ENCODE peak calls at places on chromosome 7, in six cellular contexts. One of them, this sample, is unnamed. For H3K27me3, the result is how much of the 10 kb centered on the place peaks cover.

GRCh38 chr7:99794585-99795502 is 10.9 kb upstream of the CYP3A4 start:
- DNase-seq in HepG2: peak
- DNase-seq in hepatocyte: peak
- DNase-seq in stomach: no peak
- DNase-seq in prostate gland: no peak
- DNase-seq in ascending aorta: no peak
- DNase-seq in this sample: no peak

GRCh38 chr7:2488272-2488645 is 12.1 kb upstream of the GRIFIN start:
- DNase-seq in prostate gland: no peak
- DNase-seq in HepG2: no peak
- DNase-seq in ascending aorta: peak
- DNase-seq in stomach: no peak
- DNase-seq in hepatocyte: no peak
- DNase-seq in this sample: no peak

GRCh38 chr7:155407799-155408198 is 50.1 kb upstream of the EN2 start:
- DNase-seq in hepatocyte: no peak
- DNase-seq in prostate gland: no peak
- DNase-seq in ascending aorta: no peak
- DNase-seq in stomach: no peak
- DNase-seq in HepG2: no peak
- DNase-seq in this sample: no peak

GRCh38 chr7:85693326-85693725 is 506.5 kb upstream of the SEMA3D start:
- DNase-seq in HepG2: no peak
- DNase-seq in prostate gland: no peak
- DNase-seq in hepatocyte: no peak
- DNase-seq in stomach: no peak
- DNase-seq in ascending aorta: no peak
- DNase-seq in this sample: no peak

GRCh38 chr7:986766-987722 is 4.1 kb downstream of the CYP2W1 start:
- DNase-seq in HepG2: no peak
- DNase-seq in stomach: no peak
- DNase-seq in prostate gland: no peak
- DNase-seq in ascending aorta: no peak
- DNase-seq in hepatocyte: no peak
- DNase-seq in this sample: no peak

GRCh38 chr7:93044147-93044810 is 73.5 kb downstream of the SAMD9 start:
- DNase-seq in ascending aorta: no peak
- DNase-seq in HepG2: no peak
- DNase-seq in stomach: no peak
- DNase-seq in hepatocyte: no peak
- DNase-seq in prostate gland: no peak
- DNase-seq in this sample: no peak

GRCh38 chr7:26166681-26167266 is 14.8 kb downstream of the NFE2L3 start:
- DNase-seq in prostate gland: no peak
- DNase-seq in HepG2: no peak
- DNase-seq in ascending aorta: no peak
- DNase-seq in stomach: no peak
- DNase-seq in hepatocyte: no peak
- DNase-seq in this sample: no peak

GRCh38 chr7:32846630-32847225 is 44.8 kb downstream of the KBTBD2 start:
- DNase-seq in HepG2: peak
- DNase-seq in prostate gland: peak
- DNase-seq in hepatocyte: peak
- DNase-seq in ascending aorta: peak
- DNase-seq in stomach: peak
- DNase-seq in this sample: peak

GRCh38 chr7:23117841-23118240 is 12.3 kb downstream of the KLHL7 start:
- DNase-seq in HepG2: no peak
- DNase-seq in ascending aorta: no peak
- DNase-seq in stomach: no peak
- DNase-seq in hepatocyte: no peak
- DNase-seq in prostate gland: no peak
- DNase-seq in this sample: no peak

GRCh38 chr7:33841658-33842057 is 63.7 kb upstream of the BMPER start:
- DNase-seq in ascending aorta: no peak
- DNase-seq in HepG2: no peak
- DNase-seq in stomach: no peak
- DNase-seq in hepatocyte: no peak
- DNase-seq in prostate gland: no peak
- DNase-seq in this sample: no peak

GRCh38 chr7:130400120-130400572 is 19.9 kb downstream of the CPA1 start:
- DNase-seq in HepG2: no peak
- DNase-seq in stomach: no peak
- DNase-seq in ascending aorta: no peak
- DNase-seq in prostate gland: no peak
- DNase-seq in hepatocyte: peak
- DNase-seq in this sample: no peak

GRCh38 chr7:54653905-54654304 is 105.1 kb downstream of the SEC61G start:
- DNase-seq in HepG2: no peak
- DNase-seq in hepatocyte: no peak
- DNase-seq in ascending aorta: no peak
- DNase-seq in prostate gland: no peak
- DNase-seq in stomach: no peak
- DNase-seq in this sample: no peak
- H3K27me3 ChIP-seq in HepG2: under half
- H3K27me3 ChIP-seq in hepatocyte: under half
- H3K27me3 ChIP-seq in ascending aorta: under half
- H3K27me3 ChIP-seq in prostate gland: under half
- H3K27me3 ChIP-seq in stomach: under half
- H3K27me3 ChIP-seq in this sample: under half

GRCh38 chr7:132455306-132455705 is 121.0 kb downstream of the PLXNA4 start:
- DNase-seq in ascending aorta: no peak
- DNase-seq in stomach: no peak
- DNase-seq in prostate gland: no peak
- DNase-seq in hepatocyte: no peak
- DNase-seq in HepG2: no peak
- DNase-seq in this sample: no peak
- H3K27me3 ChIP-seq in ascending aorta: under half
- H3K27me3 ChIP-seq in stomach: under half
- H3K27me3 ChIP-seq in prostate gland: under half
- H3K27me3 ChIP-seq in hepatocyte: under half
- H3K27me3 ChIP-seq in HepG2: under half
- H3K27me3 ChIP-seq in this sample: under half

DNA sequence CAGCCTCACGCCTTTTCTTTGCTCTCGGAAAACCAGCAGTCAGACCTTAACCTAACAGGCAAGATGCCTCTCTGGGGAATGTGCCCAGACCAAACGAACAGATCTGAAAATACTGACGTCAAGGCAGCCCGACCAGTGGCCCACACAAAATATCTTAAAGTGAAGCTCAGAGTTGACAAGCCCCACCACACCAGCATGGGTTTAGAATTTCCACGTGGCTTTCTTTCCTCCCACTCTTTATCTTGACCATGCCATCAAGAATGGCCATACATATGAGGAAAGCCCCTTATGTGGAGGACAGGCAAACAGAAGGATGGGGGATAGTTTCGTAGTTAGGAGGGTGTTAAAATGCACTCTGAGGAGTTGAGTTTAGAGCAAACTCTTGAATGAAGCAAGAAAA is 89.8 kb downstream of the MRPL32 start:
- DNase-seq in prostate gland: no peak
- DNase-seq in stomach: no peak
- DNase-seq in hepatocyte: peak
- DNase-seq in HepG2: no peak
- DNase-seq in ascending aorta: no peak
- DNase-seq in this sample: no peak
- H3K27me3 ChIP-seq in prostate gland: under half
- H3K27me3 ChIP-seq in stomach: under half
- H3K27me3 ChIP-seq in hepatocyte: under half
- H3K27me3 ChIP-seq in HepG2: under half
- H3K27me3 ChIP-seq in ascending aorta: under half
- H3K27me3 ChIP-seq in this sample: under half

DNA sequence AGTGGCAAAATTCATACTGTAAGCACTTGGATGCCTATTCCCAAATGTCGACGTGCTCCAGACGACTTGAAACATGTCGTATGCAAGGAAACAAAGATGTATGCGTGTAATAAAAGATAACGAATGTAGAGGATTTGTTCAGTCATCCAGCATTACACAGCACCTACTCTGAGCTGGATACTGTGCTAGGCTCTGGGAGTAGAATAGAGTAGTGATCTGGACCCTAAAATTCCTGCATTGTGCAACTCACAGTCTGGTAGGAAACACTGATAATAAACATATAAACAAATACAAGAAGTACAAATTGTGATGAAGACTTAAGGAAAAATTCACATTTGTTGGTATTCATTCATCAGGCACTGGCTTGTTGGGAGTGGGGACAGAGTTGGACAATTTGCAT is 5.7 kb upstream of the TBX20 start:
- DNase-seq in ascending aorta: no peak
- DNase-seq in hepatocyte: no peak
- DNase-seq in prostate gland: no peak
- DNase-seq in stomach: no peak
- DNase-seq in HepG2: no peak
- DNase-seq in this sample: no peak
- H3K27me3 ChIP-seq in ascending aorta: under half
- H3K27me3 ChIP-seq in hepatocyte: half or more
- H3K27me3 ChIP-seq in prostate gland: under half
- H3K27me3 ChIP-seq in stomach: half or more
- H3K27me3 ChIP-seq in HepG2: half or more
- H3K27me3 ChIP-seq in this sample: under half

GRCh38 chr7:30665449-30665848 is 16.8 kb downstream of the CRHR2 start:
- DNase-seq in prostate gland: no peak
- DNase-seq in HepG2: no peak
- DNase-seq in stomach: no peak
- DNase-seq in hepatocyte: no peak
- DNase-seq in ascending aorta: no peak
- DNase-seq in this sample: no peak
- H3K27me3 ChIP-seq in prostate gland: under half
- H3K27me3 ChIP-seq in HepG2: under half
- H3K27me3 ChIP-seq in stomach: under half
- H3K27me3 ChIP-seq in hepatocyte: under half
- H3K27me3 ChIP-seq in ascending aorta: under half
- H3K27me3 ChIP-seq in this sample: under half

GRCh38 chr7:18347170-18347569 is 148.4 kb upstream of the HDAC9 start:
- DNase-seq in HepG2: no peak
- DNase-seq in hepatocyte: no peak
- DNase-seq in stomach: no peak
- DNase-seq in ascending aorta: no peak
- DNase-seq in prostate gland: no peak
- DNase-seq in this sample: no peak
- H3K27me3 ChIP-seq in HepG2: under half
- H3K27me3 ChIP-seq in hepatocyte: under half
- H3K27me3 ChIP-seq in stomach: under half
- H3K27me3 ChIP-seq in ascending aorta: under half
- H3K27me3 ChIP-seq in prostate gland: under half
- H3K27me3 ChIP-seq in this sample: under half

GRCh38 chr7:27215356-27215755 is 15.5 kb upstream of the HOXA13 start:
- DNase-seq in ascending aorta: no peak
- DNase-seq in hepatocyte: no peak
- DNase-seq in stomach: no peak
- DNase-seq in prostate gland: no peak
- DNase-seq in HepG2: no peak
- DNase-seq in this sample: no peak

GRCh38 chr7:27214587-27214950 is 14.7 kb upstream of the HOXA13 start:
- DNase-seq in ascending aorta: no peak
- DNase-seq in HepG2: no peak
- DNase-seq in hepatocyte: no peak
- DNase-seq in stomach: no peak
- DNase-seq in prostate gland: no peak
- DNase-seq in this sample: no peak

GRCh38 chr7:27213150-27213903 is 13.4 kb upstream of the HOXA13 start:
- DNase-seq in ascending aorta: no peak
- DNase-seq in prostate gland: no peak
- DNase-seq in hepatocyte: no peak
- DNase-seq in HepG2: no peak
- DNase-seq in stomach: no peak
- DNase-seq in this sample: no peak

GRCh38 chr7:27212587-27213149 is 12.8 kb upstream of the HOXA13 start:
- DNase-seq in stomach: no peak
- DNase-seq in prostate gland: no peak
- DNase-seq in hepatocyte: no peak
- DNase-seq in ascending aorta: no peak
- DNase-seq in HepG2: no peak
- DNase-seq in this sample: no peak

GRCh38 chr7:27213904-27214586 is 14.2 kb upstream of the HOXA13 start:
- DNase-seq in ascending aorta: no peak
- DNase-seq in HepG2: no peak
- DNase-seq in hepatocyte: no peak
- DNase-seq in prostate gland: no peak
- DNase-seq in stomach: no peak
- DNase-seq in this sample: no peak
- H3K27me3 ChIP-seq in ascending aorta: under half
- H3K27me3 ChIP-seq in HepG2: half or more
- H3K27me3 ChIP-seq in hepatocyte: half or more
- H3K27me3 ChIP-seq in prostate gland: under half
- H3K27me3 ChIP-seq in stomach: half or more
- H3K27me3 ChIP-seq in this sample: under half

GRCh38 chr7:42217053-42217452 is 20.0 kb downstream of the GLI3 start:
- DNase-seq in HepG2: no peak
- DNase-seq in hepatocyte: no peak
- DNase-seq in prostate gland: no peak
- DNase-seq in ascending aorta: no peak
- DNase-seq in stomach: no peak
- DNase-seq in this sample: no peak
- H3K27me3 ChIP-seq in HepG2: under half
- H3K27me3 ChIP-seq in hepatocyte: under half
- H3K27me3 ChIP-seq in prostate gland: under half
- H3K27me3 ChIP-seq in ascending aorta: under half
- H3K27me3 ChIP-seq in stomach: under half
- H3K27me3 ChIP-seq in this sample: under half

GRCh38 chr7:157011333-157012112 is 1.1 kb upstream of the MNX1 start:
- DNase-seq in stomach: no peak
- DNase-seq in HepG2: peak
- DNase-seq in prostate gland: no peak
- DNase-seq in ascending aorta: no peak
- DNase-seq in hepatocyte: no peak
- DNase-seq in this sample: no peak
- H3K27me3 ChIP-seq in stomach: half or more
- H3K27me3 ChIP-seq in HepG2: half or more
- H3K27me3 ChIP-seq in prostate gland: under half
- H3K27me3 ChIP-seq in ascending aorta: under half
- H3K27me3 ChIP-seq in hepatocyte: half or more
- H3K27me3 ChIP-seq in this sample: under half